ENCODE peak calls at places on chromosomes 6 and 20, in nine cellular contexts. S is IMR-90, N is osteoblast, K is Panc1, J is colonic mucosa, F is uterus, R is hepatocyte, X is cardiac muscle cell, Z is SK-N-SH. U is an unnamed sample.
A peak's percentile ranks its signal among the peaks of the same experiment; 100 is the strongest.

GRCh38 chr6:56101141-56101553 is 146.2 kb downstream of the COL21A1 start:
- DNase-seq in S (peak; percentile 94), N (peak; percentile 88), K (peak; percentile 93), J (no peak), F (no peak), R (peak; percentile 7), X (no peak), Z (no peak), U (peak; percentile 94)

GRCh38 chr20:1187605-1188171 is 2.9 kb upstream of the TMEM74B start:
- DNase-seq in S (no peak), N (no peak), K (no peak), J (no peak), F (no peak), R (peak; percentile 57), X (no peak), Z (no peak), U (no peak)

GRCh38 chr6:30781697-30782424 is 37.5 kb upstream of the IER3 start:
- DNase-seq in S (peak; percentile 100), N (peak; percentile 82), K (peak; percentile 98), J (peak; percentile 98), F (peak; percentile 99), R (peak; percentile 91), X (peak; percentile 25), Z (peak; percentile 86), U (peak; percentile 94)

GRCh38 chr6:3460253-3460652 is 3.4 kb upstream of the SLC22A23 start:
- DNase-seq in S (no peak), N (no peak), K (no peak), J (no peak), F (no peak), R (no peak), X (no peak), Z (no peak), U (no peak)

GRCh38 chr20:6178537-6178936 is 55.7 kb upstream of the FERMT1 start:
- DNase-seq in S (peak; percentile 51), N (peak; percentile 43), K (peak; percentile 17), J (no peak), F (no peak), R (peak; percentile 60), X (peak; percentile 67), Z (peak; percentile 28), U (peak; percentile 26)

GRCh38 chr6:110329729-110330436 is 28.3 kb downstream of the METTL24 start:
- DNase-seq in S (peak; percentile 31), N (no peak), K (no peak), J (peak; percentile 31), F (no peak), R (peak; percentile 48), X (no peak), Z (no peak), U (no peak)

GRCh38 chr20:34708621-34709043 is 4.5 kb downstream of the TP53INP2 start:
- DNase-seq in S (peak; percentile 16), N (peak; percentile 91), K (no peak), J (peak; percentile 77), F (peak; percentile 70), R (peak; percentile 63), X (peak; percentile 47), Z (peak; percentile 76), U (no peak)

GRCh38 chr20:38835792-38836191 is 30.3 kb downstream of the PPP1R16B start:
- DNase-seq in S (no peak), N (no peak), K (no peak), J (no peak), F (no peak), R (no peak), X (no peak), Z (no peak), U (no peak)

GRCh38 chr6:94478178-94479140 is 1059.1 kb upstream of the EPHA7 start:
- DNase-seq in S (no peak), N (no peak), K (no peak), J (no peak), F (no peak), R (no peak), X (no peak), Z (no peak), U (no peak)

GRCh38 chr20:36917943-36918342 is 33.6 kb downstream of the SAMHD1 start:
- DNase-seq in S (peak; percentile 49), N (no peak), K (no peak), J (no peak), F (no peak), R (no peak), X (no peak), Z (no peak), U (no peak)

GRCh38 chr6:36373368-36374009 is 14.0 kb downstream of the ETV7 start:
- DNase-seq in S (no peak), N (no peak), K (no peak), J (no peak), F (no peak), R (no peak), X (no peak), Z (peak; percentile 57), U (no peak)

GRCh38 chr20:20083796-20084195 is 31.5 kb downstream of the CFAP61 start:
- DNase-seq in S (peak; percentile 20), N (peak; percentile 58), K (peak; percentile 18), J (no peak), F (no peak), R (peak; percentile 54), X (peak; percentile 54), Z (peak; percentile 31), U (no peak)

GRCh38 chr6:170099387-170099786 is 191.5 kb downstream of the DLL1 start:
- DNase-seq in S (no peak), N (peak; percentile 56), K (no peak), J (no peak), F (no peak), R (no peak), X (no peak), Z (no peak), U (no peak)

GRCh38 chr6:85764844-85765243 is 122.2 kb upstream of the SYNCRIP start:
- DNase-seq in S (peak; percentile 4), N (no peak), K (no peak), J (no peak), F (no peak), R (no peak), X (no peak), Z (no peak), U (no peak)

DNA sequence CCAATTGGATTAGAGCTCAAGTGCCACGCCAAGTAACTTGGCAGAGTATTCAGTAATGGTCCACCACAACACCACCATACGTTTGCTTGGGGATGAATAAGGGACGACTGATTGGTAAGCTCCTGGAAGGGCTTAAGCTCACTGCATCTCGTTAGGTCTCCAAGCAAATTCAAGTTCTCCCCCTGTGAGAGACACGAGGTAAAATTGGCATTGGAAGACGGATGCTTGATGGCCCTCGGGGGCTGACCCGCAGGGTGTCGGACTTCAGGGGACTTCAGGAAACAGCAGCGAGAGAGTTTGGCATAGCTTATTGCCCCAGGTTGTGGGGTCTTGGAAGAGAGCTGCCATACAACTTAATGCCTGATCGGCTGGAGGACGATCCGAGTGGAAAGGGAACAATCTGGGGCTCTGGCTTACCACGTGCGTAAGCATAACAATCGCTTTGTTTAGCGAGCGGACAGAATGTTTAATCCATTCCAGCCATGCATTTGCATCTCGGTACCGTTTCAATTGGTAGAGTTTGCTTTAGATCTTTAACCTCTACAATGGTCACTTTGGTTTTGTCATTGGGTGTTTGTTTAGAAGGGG is 4.8 kb upstream of the ZNFX1 start:
- DNase-seq in S (no peak), N (no peak), K (no peak), J (no peak), F (no peak), R (no peak), X (no peak), Z (no peak), U (no peak)
- TF ChIP-seq CTCF in S (no peak), N (no peak), K (no peak), J (no peak), F (no peak), R (no peak), X (no peak), Z (no peak), U (no peak)

DNA sequence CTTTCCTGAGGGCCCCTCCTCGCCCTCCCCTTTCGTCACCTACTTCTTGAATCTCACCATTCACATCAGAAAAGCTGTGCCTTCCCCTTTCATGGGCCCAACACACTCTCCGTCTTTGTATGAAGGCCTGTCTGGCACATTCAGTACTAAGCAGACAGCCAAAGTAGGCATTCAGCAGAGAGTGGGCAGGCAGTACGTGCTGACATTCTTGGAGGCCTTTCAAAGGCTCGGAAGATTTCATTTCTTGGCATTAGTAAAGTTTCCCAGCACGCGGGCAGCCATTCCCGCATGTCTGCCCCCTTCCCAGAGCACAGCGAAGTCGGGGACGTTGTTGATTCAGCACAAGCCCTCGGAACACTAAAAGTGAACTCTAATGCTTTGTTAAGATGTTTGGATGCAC is 18.0 kb downstream of the NEDD9 start:
- DNase-seq in S (no peak), N (no peak), K (no peak), J (no peak), F (no peak), R (no peak), X (no peak), Z (no peak), U (no peak)
- H3K4me3 ChIP-seq in S (no peak overlapping the region), N (no peak overlapping the region), K (no peak overlapping the region), J (no peak overlapping the region), F (no peak overlapping the region), R (no peak overlapping the region), X (no peak overlapping the region), Z (no peak overlapping the region), U (no peak overlapping the region)

DNA sequence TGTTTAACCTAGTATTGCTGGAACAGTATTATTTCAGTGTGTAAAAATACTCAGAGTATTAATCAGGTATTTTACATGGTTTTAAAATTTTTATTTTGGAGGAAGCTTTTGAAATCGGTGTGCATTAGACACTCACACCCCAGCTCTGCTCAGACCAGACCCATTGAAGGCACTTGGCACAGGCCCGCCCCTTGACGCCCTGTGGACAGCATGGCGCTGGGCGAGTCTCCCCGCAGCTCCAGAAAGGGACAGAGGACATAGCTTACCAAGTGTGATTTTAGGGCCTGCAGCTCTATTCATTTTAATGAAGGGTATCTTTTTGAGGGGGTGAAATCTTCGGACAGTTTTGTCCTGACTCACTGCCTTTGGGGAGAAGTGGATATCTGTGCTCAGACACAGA is 164.5 kb downstream of the CDH4 start:
- DNase-seq in S (no peak), N (no peak), K (no peak), J (no peak), F (no peak), R (no peak), X (no peak), Z (no peak), U (no peak)
- H3K27me3 ChIP-seq in S (no peaks in the 10 kb centered on the region), N (no peaks in the 10 kb centered on the region), K (no peaks in the 10 kb centered on the region), J (no peaks in the 10 kb centered on the region), F (no peaks in the 10 kb centered on the region), R (no peaks in the 10 kb centered on the region), X (no peaks in the 10 kb centered on the region), Z (no peaks in the 10 kb centered on the region), U (no peaks in the 10 kb centered on the region)

GRCh38 chr6:31897612-31898199 is at the start of gene EHMT2:
- DNase-seq in S (peak; percentile 68), N (peak; percentile 99), K (peak; percentile 38), J (peak; percentile 90), F (peak; percentile 86), R (peak; percentile 95), X (peak; percentile 90), Z (peak; percentile 94), U (no peak)

GRCh38 chr6:31899215-31899614 is 1.7 kb upstream of the EHMT2 start:
- DNase-seq in S (no peak), N (no peak), K (no peak), J (no peak), F (no peak), R (no peak), X (no peak), Z (no peak), U (no peak)

GRCh38 chr6:31899882-31900722 is 1.8 kb downstream of the ZBTB12 start:
- DNase-seq in S (no peak), N (no peak), K (no peak), J (no peak), F (peak; percentile 31), R (no peak), X (no peak), Z (no peak), U (no peak)

GRCh38 chr6:31896856-31897611 is 464 bp downstream of the EHMT2 start:
- DNase-seq in S (no peak), N (peak; percentile 81), K (no peak), J (no peak), F (peak; percentile 45), R (peak; percentile 40), X (no peak), Z (peak; percentile 90), U (no peak)

GRCh38 chr6:31898200-31899011 is 908 bp upstream of the EHMT2 start:
- DNase-seq in S (peak; percentile 35), N (peak; percentile 66), K (no peak), J (peak; percentile 63), F (no peak), R (peak; percentile 69), X (peak; percentile 60), Z (peak; percentile 44), U (no peak)
- TF ChIP-seq CTCF in S (no peak), N (no peak), K (no peak), J (no peak), F (no peak), R (no peak), X (no peak), Z (no peak), U (peak; percentile 10)